ENCODE peak calls at places on chromosomes 3 and 15, in six cellular contexts. One of them, this sample, is unnamed.

GRCh38 chr15:51077565-51078153 is 17.0 kb downstream of the TNFAIP8L3 start:
- DNase-seq in HTR-8/SVneo: no peak
- DNase-seq in cerebellar cortex: no peak
- DNase-seq in T-helper 17 cell: no peak
- DNase-seq in M059J: no peak
- DNase-seq in HEK293T: no peak
- DNase-seq in this sample: peak; percentile 13

GRCh38 chr3:129106866-129107565 is 14.6 kb downstream of the RAB43 start:
- DNase-seq in T-helper 17 cell: no peak
- DNase-seq in HTR-8/SVneo: no peak
- DNase-seq in HEK293T: no peak
- DNase-seq in M059J: no peak
- DNase-seq in cerebellar cortex: peak; percentile 85
- DNase-seq in this sample: no peak

GRCh38 chr15:58988011-58988785 is 735 bp downstream of the RNF111 start:
- DNase-seq in HTR-8/SVneo: peak; percentile 53
- DNase-seq in T-helper 17 cell: peak; percentile 53
- DNase-seq in HEK293T: peak; percentile 49
- DNase-seq in cerebellar cortex: peak; percentile 35
- DNase-seq in M059J: peak; percentile 48
- DNase-seq in this sample: peak; percentile 68

GRCh38 chr3:49702672-49703071 is 13.3 kb downstream of the RNF123 start:
- DNase-seq in T-helper 17 cell: no peak
- DNase-seq in HTR-8/SVneo: no peak
- DNase-seq in cerebellar cortex: no peak
- DNase-seq in M059J: no peak
- DNase-seq in HEK293T: no peak
- DNase-seq in this sample: no peak

GRCh38 chr3:41120461-41120860 is 78.8 kb upstream of the CTNNB1 start:
- DNase-seq in M059J: no peak
- DNase-seq in HTR-8/SVneo: no peak
- DNase-seq in HEK293T: no peak
- DNase-seq in T-helper 17 cell: no peak
- DNase-seq in cerebellar cortex: peak; percentile 28
- DNase-seq in this sample: no peak

GRCh38 chr3:16887130-16887529 is 2.4 kb downstream of the PLCL2 start:
- DNase-seq in cerebellar cortex: no peak
- DNase-seq in T-helper 17 cell: no peak
- DNase-seq in HEK293T: no peak
- DNase-seq in M059J: no peak
- DNase-seq in HTR-8/SVneo: no peak
- DNase-seq in this sample: no peak

GRCh38 chr3:39531066-39531465 is 63.6 kb downstream of the MOBP start:
- DNase-seq in HEK293T: no peak
- DNase-seq in M059J: peak; percentile 17
- DNase-seq in HTR-8/SVneo: no peak
- DNase-seq in cerebellar cortex: no peak
- DNase-seq in T-helper 17 cell: no peak
- DNase-seq in this sample: no peak

GRCh38 chr3:45241206-45241605 is 15.1 kb upstream of the TMEM158 start:
- DNase-seq in T-helper 17 cell: no peak
- DNase-seq in cerebellar cortex: no peak
- DNase-seq in HTR-8/SVneo: no peak
- DNase-seq in HEK293T: no peak
- DNase-seq in M059J: no peak
- DNase-seq in this sample: no peak

GRCh38 chr3:188179006-188179966 is 25.3 kb downstream of the LPP start:
- DNase-seq in HTR-8/SVneo: no peak
- DNase-seq in T-helper 17 cell: no peak
- DNase-seq in M059J: no peak
- DNase-seq in HEK293T: no peak
- DNase-seq in cerebellar cortex: no peak
- DNase-seq in this sample: no peak

GRCh38 chr3:173916799-173917198 is 519.3 kb downstream of the NLGN1 start:
- DNase-seq in M059J: no peak
- DNase-seq in T-helper 17 cell: no peak
- DNase-seq in HEK293T: no peak
- DNase-seq in cerebellar cortex: no peak
- DNase-seq in HTR-8/SVneo: no peak
- DNase-seq in this sample: no peak

GRCh38 chr15:31439328-31439727 is 112.7 kb downstream of the KLF13 start:
- DNase-seq in cerebellar cortex: peak; percentile 28
- DNase-seq in T-helper 17 cell: no peak
- DNase-seq in HTR-8/SVneo: peak; percentile 24
- DNase-seq in HEK293T: no peak
- DNase-seq in M059J: peak; percentile 47
- DNase-seq in this sample: peak; percentile 76